ENCODE peak calls at places on chromosomes 6 and 20, in six cellular contexts. B is AG10803, U is omental fat pad, W is OCI-LY7, Q is fibroblast of villous mesenchyme, V is neural progenitor cell. Y is an unnamed sample.

GRCh38 chr6:73823046-73823735 is 127.2 kb downstream of the CD109 start:
- DNase-seq in B (no peak), U (no peak), W (no peak), Q (peak; percentile 36), V (no peak), Y (no peak)

GRCh38 chr6:71724456-71725180 is 161.7 kb upstream of the RIMS1 start:
- DNase-seq in B (peak; percentile 49), U (no peak), W (no peak), Q (no peak), V (no peak), Y (no peak)

GRCh38 chr6:55980627-55981211 is 105.3 kb upstream of the BMP5 start:
- DNase-seq in B (peak; percentile 43), U (no peak), W (peak; percentile 22), Q (peak; percentile 62), V (peak; percentile 67), Y (no peak)

GRCh38 chr20:57089701-57090144 is 176.7 kb downstream of the BMP7 start:
- DNase-seq in B (peak; percentile 30), U (no peak), W (peak; percentile 80), Q (peak; percentile 37), V (peak; percentile 90), Y (no peak)

GRCh38 chr6:100968934-100969333 is 87.8 kb upstream of the ASCC3 start:
- DNase-seq in B (no peak), U (no peak), W (no peak), Q (no peak), V (peak; percentile 44), Y (no peak)

GRCh38 chr6:117938324-117938995 is 31.4 kb downstream of the SLC35F1 start:
- DNase-seq in B (no peak), U (no peak), W (no peak), Q (no peak), V (no peak), Y (no peak)

GRCh38 chr6:47362857-47363461 is 53.3 kb upstream of the TNFRSF21 start:
- DNase-seq in B (no peak), U (no peak), W (no peak), Q (no peak), V (no peak), Y (no peak)

GRCh38 chr6:155832596-155832995 is 377.0 kb upstream of the NOX3 start:
- DNase-seq in B (peak; percentile 1), U (no peak), W (peak; percentile 12), Q (peak; percentile 58), V (no peak), Y (no peak)

GRCh38 chr6:148177589-148178233 is 164.9 kb upstream of the SASH1 start:
- DNase-seq in B (peak; percentile 58), U (peak; percentile 86), W (peak; percentile 6), Q (peak; percentile 72), V (peak; percentile 58), Y (no peak)

GRCh38 chr6:484086-484728 is 92.7 kb downstream of the IRF4 start:
- DNase-seq in B (no peak), U (no peak), W (no peak), Q (peak; percentile 20), V (no peak), Y (no peak)

GRCh38 chr20:53399131-53399530 is 194.5 kb downstream of the ZNF217 start:
- DNase-seq in B (no peak), U (no peak), W (no peak), Q (no peak), V (no peak), Y (no peak)

GRCh38 chr6:73079611-73079955 is 145.7 kb downstream of the KHDC1L start:
- DNase-seq in B (peak; percentile 66), U (no peak), W (no peak), Q (peak; percentile 71), V (no peak), Y (no peak)

GRCh38 chr6:56864171-56864616 is 90.7 kb upstream of the BEND6 start:
- DNase-seq in B (no peak), U (no peak), W (no peak), Q (no peak), V (no peak), Y (no peak)

GRCh38 chr20:2693286-2693995 is 861 bp downstream of the EBF4 start:
- DNase-seq in B (no peak), U (no peak), W (no peak), Q (peak; percentile 17), V (peak; percentile 77), Y (peak; percentile 48)

GRCh38 chr20:31602779-31603441 is 2.2 kb upstream of the ID1 start:
- DNase-seq in B (peak; percentile 75), U (no peak), W (peak; percentile 20), Q (peak; percentile 87), V (no peak), Y (no peak)

GRCh38 chr6:100462396-100462795 is 2.3 kb downstream of the SIM1 start:
- DNase-seq in B (no peak), U (no peak), W (no peak), Q (no peak), V (no peak), Y (no peak)

GRCh38 chr6:53347921-53348435 is 772 bp downstream of the ELOVL5 start:
- DNase-seq in B (peak; percentile 60), U (no peak), W (peak; percentile 62), Q (peak; percentile 69), V (peak; percentile 86), Y (no peak)

GRCh38 chr6:144534123-144534676 is 249.1 kb downstream of the UTRN start:
- DNase-seq in B (peak; percentile 3), U (no peak), W (no peak), Q (no peak), V (no peak), Y (no peak)

GRCh38 chr6:122393339-122393896 is 6.0 kb upstream of the HSF2 start:
- DNase-seq in B (no peak), U (no peak), W (no peak), Q (no peak), V (peak; percentile 37), Y (no peak)

GRCh38 chr6:149190228-149190831 is 127.2 kb upstream of the TAB2 start:
- DNase-seq in B (no peak), U (no peak), W (peak; percentile 63), Q (peak; percentile 42), V (peak; percentile 11), Y (no peak)

GRCh38 chr20:371755-372542 is 8.6 kb upstream of the TRIB3 start:
- DNase-seq in B (peak; percentile 93), U (peak; percentile 49), W (no peak), Q (peak; percentile 99), V (no peak), Y (no peak)

GRCh38 chr20:59515013-59515905 is 89.1 kb upstream of the PHACTR3 start:
- DNase-seq in B (peak; percentile 50), U (peak; percentile 38), W (peak; percentile 4), Q (peak; percentile 47), V (peak; percentile 92), Y (peak; percentile 64)

GRCh38 chr6:57021086-57021720 is 25.3 kb upstream of the KIAA1586 start:
- DNase-seq in B (peak; percentile 59), U (no peak), W (peak; percentile 67), Q (peak; percentile 59), V (peak; percentile 49), Y (no peak)

GRCh38 chr6:17850281-17850680 is 137.2 kb downstream of the KIF13A start:
- DNase-seq in B (no peak), U (no peak), W (no peak), Q (no peak), V (no peak), Y (no peak)

GRCh38 chr6:17855381-17855780 is 132.1 kb downstream of the KIF13A start:
- DNase-seq in B (no peak), U (no peak), W (no peak), Q (no peak), V (no peak), Y (no peak)

GRCh38 chr6:17853533-17853932 is 133.9 kb downstream of the KIF13A start:
- DNase-seq in B (no peak), U (no peak), W (no peak), Q (no peak), V (no peak), Y (no peak)

GRCh38 chr6:17851001-17851719 is 136.3 kb downstream of the KIF13A start:
- DNase-seq in B (peak; percentile 46), U (no peak), W (no peak), Q (no peak), V (no peak), Y (no peak)

DNA sequence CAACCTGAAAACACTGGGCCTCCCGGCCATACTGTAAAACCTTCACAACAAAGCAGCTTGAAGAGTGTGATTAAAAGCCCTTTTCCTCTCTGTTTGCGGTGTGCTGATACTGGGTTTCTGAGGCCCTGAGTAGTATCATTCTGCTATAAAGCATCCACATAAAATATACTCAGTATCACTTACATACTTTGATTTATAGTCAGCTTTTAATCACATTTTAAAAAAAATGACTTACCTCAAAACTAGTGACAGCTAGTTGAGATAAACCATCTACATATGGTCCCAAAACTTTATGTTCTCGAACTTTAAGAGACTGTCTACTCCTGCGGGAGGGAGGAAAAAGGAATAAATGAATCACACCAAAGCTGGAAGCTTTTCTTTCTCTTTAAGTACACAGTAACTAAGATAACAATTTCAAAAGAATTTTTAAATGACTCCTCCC is 135.7 kb downstream of the KIF13A start:
- DNase-seq in B (no peak), U (no peak), W (no peak), Q (peak; percentile 74), V (no peak), Y (no peak)
- TF ChIP-seq CTCF in B (no peak), U (no peak), W (no peak), Q (no peak), V (no peak), Y (no peak)

DNA sequence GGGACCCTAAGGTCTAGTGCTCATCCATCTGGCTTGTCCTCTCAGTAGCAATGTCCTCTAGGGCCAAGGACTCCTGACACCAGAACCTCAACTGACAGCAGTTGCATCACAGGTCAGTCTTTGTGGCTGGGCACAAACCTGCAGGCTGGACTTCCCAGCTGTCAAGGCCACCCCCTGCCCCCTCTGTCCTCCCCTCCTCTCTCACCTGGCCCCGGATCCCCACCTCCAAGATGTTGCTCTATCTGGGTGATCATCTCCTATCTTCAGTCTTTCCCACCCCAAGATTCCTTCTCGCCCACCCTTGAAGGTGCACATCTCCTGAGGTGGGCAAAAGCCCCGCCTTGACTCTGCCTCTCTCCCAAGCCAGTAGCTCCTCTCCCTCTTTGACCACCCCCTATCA is 131.8 kb upstream of the SRSF6 start:
- DNase-seq in B (no peak), U (no peak), W (no peak), Q (no peak), V (no peak), Y (no peak)
- TF ChIP-seq CTCF in B (no peak), U (no peak), W (no peak), Q (no peak), V (no peak), Y (no peak)

GRCh38 chr20:32638848-32639247 is 34.9 kb downstream of the C20orf203 start:
- DNase-seq in B (no peak), U (no peak), W (no peak), Q (no peak), V (peak; percentile 47), Y (no peak)
- TF ChIP-seq CTCF in B (no peak), U (no peak), W (no peak), Q (peak; percentile 14), V (peak; percentile 32), Y (no peak)

GRCh38 chr6:170429457-170429856 is 122.9 kb downstream of the FAM120B start:
- DNase-seq in B (no peak), U (no peak), W (no peak), Q (peak; percentile 59), V (no peak), Y (no peak)
- TF ChIP-seq CTCF in B (peak; percentile 10), U (no peak), W (no peak), Q (peak; percentile 25), V (no peak), Y (no peak)

GRCh38 chr6:42152024-42152423 is 9.6 kb upstream of the C6orf132 start:
- DNase-seq in B (no peak), U (no peak), W (no peak), Q (no peak), V (no peak), Y (no peak)
- TF ChIP-seq CTCF in B (no peak), U (no peak), W (no peak), Q (no peak), V (no peak), Y (no peak)

Y was measured in D721Med.